ENCODE peak calls at places on chromosome 9, in six cellular contexts. One of them, this sample, is unnamed.

GRCh38 chr9:98706651-98707103 is 2.1 kb downstream of the GABBR2 start:
- DNase-seq in activated CD8-positive, alpha-beta memory T cell treated with anti-CD3 and anti-CD28 coated beads for 24 hours: no peak
- DNase-seq in DMS153: no peak
- DNase-seq in AG09319: no peak
- DNase-seq in G401: peak; percentile 80
- DNase-seq in effector memory CD8-positive, alpha-beta T cell: no peak
- DNase-seq in this sample: peak; percentile 69

GRCh38 chr9:133163559-133164208 is at the start of gene GBGT1:
- DNase-seq in DMS153: no peak
- DNase-seq in activated CD8-positive, alpha-beta memory T cell treated with anti-CD3 and anti-CD28 coated beads for 24 hours: peak; percentile 72
- DNase-seq in G401: peak; percentile 67
- DNase-seq in effector memory CD8-positive, alpha-beta T cell: no peak
- DNase-seq in AG09319: no peak
- DNase-seq in this sample: no peak

GRCh38 chr9:36416870-36417269 is 16.8 kb upstream of the RNF38 start:
- DNase-seq in effector memory CD8-positive, alpha-beta T cell: no peak
- DNase-seq in G401: no peak
- DNase-seq in activated CD8-positive, alpha-beta memory T cell treated with anti-CD3 and anti-CD28 coated beads for 24 hours: no peak
- DNase-seq in DMS153: no peak
- DNase-seq in AG09319: no peak
- DNase-seq in this sample: no peak

GRCh38 chr9:112914524-112914923 is 23.8 kb upstream of the SLC46A2 start:
- DNase-seq in activated CD8-positive, alpha-beta memory T cell treated with anti-CD3 and anti-CD28 coated beads for 24 hours: no peak
- DNase-seq in G401: peak; percentile 75
- DNase-seq in DMS153: no peak
- DNase-seq in AG09319: no peak
- DNase-seq in effector memory CD8-positive, alpha-beta T cell: no peak
- DNase-seq in this sample: no peak

GRCh38 chr9:34633851-34634550 is 3.6 kb downstream of the SIGMAR1 start:
- DNase-seq in effector memory CD8-positive, alpha-beta T cell: peak; percentile 67
- DNase-seq in G401: peak; percentile 88
- DNase-seq in DMS153: peak; percentile 12
- DNase-seq in activated CD8-positive, alpha-beta memory T cell treated with anti-CD3 and anti-CD28 coated beads for 24 hours: peak; percentile 88
- DNase-seq in AG09319: no peak
- DNase-seq in this sample: peak; percentile 54

GRCh38 chr9:77534376-77535057 is 113.6 kb downstream of the GNA14 start:
- DNase-seq in AG09319: no peak
- DNase-seq in effector memory CD8-positive, alpha-beta T cell: no peak
- DNase-seq in G401: peak; percentile 1
- DNase-seq in activated CD8-positive, alpha-beta memory T cell treated with anti-CD3 and anti-CD28 coated beads for 24 hours: no peak
- DNase-seq in DMS153: peak; percentile 92
- DNase-seq in this sample: no peak

GRCh38 chr9:125843646-125844045 is 96.5 kb downstream of the PBX3 start:
- DNase-seq in AG09319: no peak
- DNase-seq in G401: no peak
- DNase-seq in DMS153: no peak
- DNase-seq in effector memory CD8-positive, alpha-beta T cell: no peak
- DNase-seq in activated CD8-positive, alpha-beta memory T cell treated with anti-CD3 and anti-CD28 coated beads for 24 hours: no peak
- DNase-seq in this sample: peak; percentile 29

GRCh38 chr9:137273616-137274320 is 3.8 kb upstream of the TOR4A start:
- DNase-seq in AG09319: no peak
- DNase-seq in activated CD8-positive, alpha-beta memory T cell treated with anti-CD3 and anti-CD28 coated beads for 24 hours: no peak
- DNase-seq in DMS153: peak; percentile 70
- DNase-seq in G401: no peak
- DNase-seq in effector memory CD8-positive, alpha-beta T cell: no peak
- DNase-seq in this sample: no peak

GRCh38 chr9:4397917-4398316 is 92.4 kb upstream of the SLC1A1 start:
- DNase-seq in activated CD8-positive, alpha-beta memory T cell treated with anti-CD3 and anti-CD28 coated beads for 24 hours: no peak
- DNase-seq in AG09319: no peak
- DNase-seq in G401: no peak
- DNase-seq in effector memory CD8-positive, alpha-beta T cell: no peak
- DNase-seq in DMS153: no peak
- DNase-seq in this sample: no peak

GRCh38 chr9:95167998-95168397 is 149.5 kb downstream of the FANCC start:
- DNase-seq in AG09319: peak; percentile 71
- DNase-seq in effector memory CD8-positive, alpha-beta T cell: peak; percentile 64
- DNase-seq in DMS153: peak; percentile 16
- DNase-seq in activated CD8-positive, alpha-beta memory T cell treated with anti-CD3 and anti-CD28 coated beads for 24 hours: peak; percentile 70
- DNase-seq in G401: peak; percentile 30
- DNase-seq in this sample: peak; percentile 31

GRCh38 chr9:2621678-2622360 is at the start of gene VLDLR:
- DNase-seq in DMS153: no peak
- DNase-seq in G401: peak; percentile 65
- DNase-seq in effector memory CD8-positive, alpha-beta T cell: no peak
- DNase-seq in AG09319: no peak
- DNase-seq in activated CD8-positive, alpha-beta memory T cell treated with anti-CD3 and anti-CD28 coated beads for 24 hours: peak; percentile 77
- DNase-seq in this sample: peak; percentile 64

This sample was measured in NCI-H748 treated with DMSO at 0.1 percent for 48 hours.